ENCODE peak calls at places on chromosomes 7 and 10, in eight cellular contexts. Y is cardiac muscle cell, E is NCI-H2029, B is lung, V is colonic mucosa, A is PC-9, J is EH, O is Caco-2. G is an unnamed sample.
A peak's percentile ranks its signal among the peaks of the same experiment; 100 is the strongest.

GRCh38 chr10:43396928-43397624 is 11.9 kb downstream of the HNRNPF start:
- DNase-seq in E (peak; percentile 71), O (peak; percentile 99), V (peak; percentile 93), Y (peak; percentile 93), B (peak; percentile 88), A (peak; percentile 86), J (peak; percentile 87), G (peak; percentile 91)

GRCh38 chr10:101782811-101783735 is at the start of gene NPM3:
- DNase-seq in J (peak; percentile 81), O (peak; percentile 87), A (peak; percentile 56), Y (peak; percentile 92), V (peak; percentile 91), E (peak; percentile 7), B (peak; percentile 77), G (peak; percentile 96)

GRCh38 chr7:71135663-71136062 is 3.7 kb downstream of the GALNT17 start:
- DNase-seq in A (no peak), E (no peak), O (no peak), J (no peak), B (no peak), Y (no peak), V (no peak), G (no peak)

GRCh38 chr10:5552376-5553321 is 27.9 kb downstream of the CALML3 start:
- DNase-seq in Y (no peak), V (no peak), J (no peak), A (no peak), B (no peak), O (peak; percentile 22), E (no peak), G (no peak)

GRCh38 chr10:102597131-102597891 is 47.0 kb upstream of the TRIM8 start:
- DNase-seq in A (no peak), J (no peak), B (no peak), V (no peak), E (no peak), O (no peak), Y (no peak), G (no peak)

GRCh38 chr7:24825931-24826661 is 68.8 kb upstream of the GSDME start:
- DNase-seq in Y (no peak), V (peak; percentile 83), E (no peak), O (peak; percentile 92), B (peak; percentile 36), A (peak; percentile 98), J (peak; percentile 66), G (peak; percentile 13)

GRCh38 chr10:46310851-46311250 is 24.1 kb downstream of the ANTXRL start:
- DNase-seq in E (no peak), A (no peak), B (no peak), J (no peak), V (no peak), Y (no peak), O (peak; percentile 36), G (no peak)

GRCh38 chr10:69750726-69751125 is 51.0 kb upstream of the COL13A1 start:
- DNase-seq in A (no peak), Y (no peak), J (no peak), V (no peak), O (no peak), E (no peak), B (no peak), G (no peak)

GRCh38 chr7:125445901-125446300 is 516.3 kb upstream of the POT1 start:
- DNase-seq in Y (no peak), J (no peak), A (no peak), O (no peak), V (no peak), B (no peak), E (no peak), G (no peak)

GRCh38 chr10:114096864-114097263 is 53.2 kb downstream of the ADRB1 start:
- DNase-seq in Y (no peak), J (no peak), B (no peak), O (no peak), E (no peak), V (no peak), A (no peak), G (no peak)

GRCh38 chr7:20562461-20562860 is 53.0 kb upstream of the ABCB5 start:
- DNase-seq in O (no peak), V (no peak), J (no peak), Y (no peak), A (no peak), B (no peak), E (no peak), G (no peak)

GRCh38 chr7:22954251-22954650 is 59.7 kb downstream of the HYCC1 start:
- DNase-seq in A (no peak), E (no peak), V (no peak), Y (no peak), J (no peak), B (no peak), O (no peak), G (no peak)

GRCh38 chr7:50660040-50660829 is 95.0 kb upstream of the DDC start:
- DNase-seq in Y (no peak), J (no peak), B (no peak), O (no peak), E (no peak), V (no peak), A (no peak), G (peak; percentile 80)

GRCh38 chr7:44063894-44064651 is 1.3 kb downstream of the PGAM2 start:
- DNase-seq in A (no peak), E (no peak), Y (no peak), J (no peak), O (no peak), V (no peak), B (no peak), G (no peak)

GRCh38 chr7:665251-665650 is 61.2 kb upstream of the DNAAF5 start:
- DNase-seq in B (no peak), O (no peak), V (no peak), Y (no peak), E (no peak), J (peak; percentile 53), A (no peak), G (no peak)

GRCh38 chr10:34109952-34110702 is 705.0 kb downstream of the PARD3 start:
- DNase-seq in J (peak; percentile 78), A (no peak), E (no peak), O (no peak), Y (no peak), V (no peak), B (no peak), G (no peak)

GRCh38 chr10:120266037-120266436 is 191.0 kb upstream of the PLPP4 start:
- DNase-seq in B (no peak), O (no peak), V (no peak), E (no peak), J (no peak), Y (no peak), A (no peak), G (no peak)

GRCh38 chr10:21715531-21716195 is 181.6 kb downstream of the MLLT10 start:
- DNase-seq in J (peak; percentile 81), Y (peak; percentile 39), E (no peak), B (no peak), V (no peak), O (no peak), A (peak; percentile 45), G (no peak)

GRCh38 chr10:91800192-91800591 is 2.0 kb downstream of the TNKS2 start:
- DNase-seq in A (no peak), Y (no peak), B (no peak), V (no peak), O (no peak), E (no peak), J (no peak), G (no peak)

GRCh38 chr10:125343118-125343752 is 182.9 kb upstream of the CTBP2 start:
- DNase-seq in O (no peak), A (no peak), E (no peak), Y (peak; percentile 30), B (no peak), J (peak; percentile 40), V (peak; percentile 44), G (peak; percentile 9)

GRCh38 chr7:151013728-151014497 is 10.4 kb downstream of the ATG9B start:
- DNase-seq in A (no peak), V (peak; percentile 74), E (no peak), J (peak; percentile 82), Y (peak; percentile 59), O (peak; percentile 64), B (no peak), G (peak; percentile 93)

GRCh38 chr10:19049577-19049976 is 976 bp downstream of the MALRD1 start:
- DNase-seq in O (no peak), J (no peak), V (peak; percentile 19), E (no peak), A (no peak), B (no peak), Y (no peak), G (no peak)

GRCh38 chr10:79176052-79176501 is 107.3 kb downstream of the ZMIZ1 start:
- DNase-seq in J (peak; percentile 88), B (no peak), E (no peak), Y (no peak), O (no peak), V (no peak), A (no peak), G (no peak)

GRCh38 chr10:47107226-47107625 is 192.8 kb upstream of the GDF10 start:
- DNase-seq in E (no peak), A (no peak), O (no peak), Y (no peak), V (no peak), J (no peak), B (peak; percentile 27), G (no peak)

GRCh38 chr7:135558881-135559280 is 1.2 kb downstream of the NUP205 start:
- DNase-seq in Y (no peak), J (no peak), V (no peak), B (no peak), E (no peak), O (no peak), A (no peak), G (no peak)

GRCh38 chr10:93027508-93027907 is 33.1 kb upstream of the CYP26C1 start:
- DNase-seq in J (peak; percentile 9), Y (no peak), B (no peak), E (no peak), V (no peak), O (no peak), A (no peak), G (no peak)

GRCh38 chr10:75406158-75407065 is 4.8 kb upstream of the ZNF503 start:
- DNase-seq in O (no peak), Y (peak; percentile 16), A (peak; percentile 29), E (no peak), J (no peak), V (no peak), B (no peak), G (no peak)

GRCh38 chr10:120477006-120477722 is 20.1 kb downstream of the PLPP4 start:
- DNase-seq in J (peak; percentile 85), V (no peak), Y (no peak), E (no peak), A (no peak), O (no peak), B (no peak), G (no peak)

GRCh38 chr10:31318382-31318853 is 598 bp upstream of the ZEB1 start:
- DNase-seq in B (peak; percentile 58), J (peak; percentile 75), E (no peak), V (peak; percentile 56), A (no peak), O (peak; percentile 36), Y (peak; percentile 47), G (peak; percentile 67)

GRCh38 chr10:122878799-122879338 is 512 bp downstream of the FAM24B start:
- DNase-seq in Y (no peak), A (peak; percentile 36), V (no peak), O (no peak), B (no peak), E (no peak), J (peak; percentile 33), G (no peak)

GRCh38 chr10:126197036-126197543 is 191.2 kb downstream of the ADAM12 start:
- DNase-seq in J (no peak), V (no peak), B (no peak), E (no peak), A (no peak), O (no peak), Y (no peak), G (no peak)

GRCh38 chr10:77301305-77301730 is 336.3 kb downstream of the KCNMA1 start:
- DNase-seq in B (no peak), J (peak; percentile 79), O (no peak), Y (no peak), A (no peak), E (no peak), V (no peak), G (no peak)